ENCODE peak calls at places on chromosomes 5 and 9, in five cellular contexts. G is T-helper 9 cell; S is NCI-H774; R is activated naive CD4-positive, alpha-beta T cell; Q is cardiac fibroblast. D is an unnamed sample.

GRCh38 chr9:131676431-131676972 is 63.4 kb downstream of the RAPGEF1 start:
- DNase-seq in G (peak; percentile 52), R (peak; percentile 39), S (no peak), Q (no peak), D (peak; percentile 64)

GRCh38 chr9:33778700-33779351 is 16.5 kb upstream of the PRSS3 start:
- DNase-seq in G (peak; percentile 22), S (peak; percentile 63), R (no peak), Q (peak; percentile 79), D (peak; percentile 20)

GRCh38 chr5:141121563-141121962 is at the start of gene PCDHB4:
- DNase-seq in S (no peak), G (no peak), Q (peak; percentile 25), R (no peak), D (no peak)

GRCh38 chr9:89916001-89916635 is 311.3 kb downstream of the GADD45G start:
- DNase-seq in S (no peak), R (no peak), G (no peak), Q (no peak), D (no peak)

GRCh38 chr5:16596541-16596940 is 20.3 kb downstream of the RETREG1 start:
- DNase-seq in R (no peak), Q (no peak), S (no peak), G (no peak), D (no peak)

GRCh38 chr9:12738296-12738695 is 36.5 kb upstream of the LURAP1L start:
- DNase-seq in R (no peak), S (no peak), G (no peak), Q (no peak), D (no peak)

GRCh38 chr5:93579561-93580386 is 1.2 kb downstream of the NR2F1-AS1 start:
- DNase-seq in Q (peak; percentile 60), S (peak; percentile 48), R (no peak), G (no peak), D (no peak)

GRCh38 chr5:142906863-142907671 is 136.9 kb downstream of the ARHGAP26 start:
- DNase-seq in G (no peak), S (no peak), Q (peak; percentile 79), R (no peak), D (no peak)

GRCh38 chr9:114339130-114339908 is 9.7 kb downstream of the ORM2 start:
- DNase-seq in S (no peak), R (peak; percentile 27), G (peak; percentile 47), Q (peak; percentile 69), D (peak; percentile 43)

GRCh38 chr5:14917719-14918118 is 46.1 kb upstream of the ANKH start:
- DNase-seq in S (no peak), Q (peak; percentile 53), G (no peak), R (no peak), D (no peak)

GRCh38 chr9:37529111-37529510 is 43.4 kb downstream of the POLR1E start:
- DNase-seq in Q (no peak), R (no peak), S (no peak), G (peak; percentile 62), D (peak; percentile 76)